ENCODE peak calls at places on chromosomes 16 and 17, in five cellular contexts. One of them, this sample, is unnamed.

GRCh38 chr16:75109732-75110243 is 6.8 kb downstream of the LDHD start:
- DNase-seq in cardiac fibroblast: no peak
- DNase-seq in gastrocnemius medialis: peak; percentile 99
- DNase-seq in right lobe of liver: peak; percentile 78
- DNase-seq in pancreas: no peak
- DNase-seq in this sample: no peak

GRCh38 chr17:21275047-21275578 is 9.4 kb upstream of the MAP2K3 start:
- DNase-seq in cardiac fibroblast: no peak
- DNase-seq in right lobe of liver: no peak
- DNase-seq in pancreas: no peak
- DNase-seq in gastrocnemius medialis: peak; percentile 61
- DNase-seq in this sample: no peak

GRCh38 chr16:31360296-31360695 is 5.3 kb downstream of the ITGAX start:
- DNase-seq in pancreas: no peak
- DNase-seq in gastrocnemius medialis: no peak
- DNase-seq in right lobe of liver: no peak
- DNase-seq in cardiac fibroblast: no peak
- DNase-seq in this sample: no peak

GRCh38 chr17:13601776-13602551 is at the start of gene HS3ST3A1:
- DNase-seq in cardiac fibroblast: peak; percentile 79
- DNase-seq in right lobe of liver: peak; percentile 66
- DNase-seq in pancreas: peak; percentile 62
- DNase-seq in gastrocnemius medialis: no peak
- DNase-seq in this sample: no peak

GRCh38 chr16:9075299-9076071 is 16.0 kb upstream of the HAPSTR1 start:
- DNase-seq in gastrocnemius medialis: no peak
- DNase-seq in right lobe of liver: no peak
- DNase-seq in cardiac fibroblast: no peak
- DNase-seq in pancreas: no peak
- DNase-seq in this sample: no peak

GRCh38 chr17:46178550-46179198 is 14.6 kb downstream of the KANSL1 start:
- DNase-seq in gastrocnemius medialis: no peak
- DNase-seq in pancreas: no peak
- DNase-seq in cardiac fibroblast: peak; percentile 60
- DNase-seq in right lobe of liver: no peak
- DNase-seq in this sample: no peak

GRCh38 chr17:64398330-64398729 is 7.7 kb upstream of the PECAM1 start:
- DNase-seq in gastrocnemius medialis: no peak
- DNase-seq in cardiac fibroblast: no peak
- DNase-seq in right lobe of liver: no peak
- DNase-seq in pancreas: peak; percentile 18
- DNase-seq in this sample: no peak

GRCh38 chr17:77821114-77821513 is 137.4 kb upstream of the TNRC6C start:
- DNase-seq in right lobe of liver: no peak
- DNase-seq in gastrocnemius medialis: no peak
- DNase-seq in pancreas: peak; percentile 35
- DNase-seq in cardiac fibroblast: no peak
- DNase-seq in this sample: no peak

GRCh38 chr16:19210175-19210924 is 42.3 kb downstream of the SYT17 start:
- DNase-seq in gastrocnemius medialis: no peak
- DNase-seq in pancreas: no peak
- DNase-seq in cardiac fibroblast: no peak
- DNase-seq in right lobe of liver: no peak
- DNase-seq in this sample: no peak

GRCh38 chr17:21081967-21082366 is 39.2 kb upstream of the USP22 start:
- DNase-seq in gastrocnemius medialis: no peak
- DNase-seq in pancreas: no peak
- DNase-seq in cardiac fibroblast: no peak
- DNase-seq in right lobe of liver: no peak
- DNase-seq in this sample: no peak

GRCh38 chr17:58193641-58194259 is 1.2 kb downstream of the EPX start:
- DNase-seq in cardiac fibroblast: no peak
- DNase-seq in right lobe of liver: no peak
- DNase-seq in pancreas: no peak
- DNase-seq in gastrocnemius medialis: no peak
- DNase-seq in this sample: no peak

DNA sequence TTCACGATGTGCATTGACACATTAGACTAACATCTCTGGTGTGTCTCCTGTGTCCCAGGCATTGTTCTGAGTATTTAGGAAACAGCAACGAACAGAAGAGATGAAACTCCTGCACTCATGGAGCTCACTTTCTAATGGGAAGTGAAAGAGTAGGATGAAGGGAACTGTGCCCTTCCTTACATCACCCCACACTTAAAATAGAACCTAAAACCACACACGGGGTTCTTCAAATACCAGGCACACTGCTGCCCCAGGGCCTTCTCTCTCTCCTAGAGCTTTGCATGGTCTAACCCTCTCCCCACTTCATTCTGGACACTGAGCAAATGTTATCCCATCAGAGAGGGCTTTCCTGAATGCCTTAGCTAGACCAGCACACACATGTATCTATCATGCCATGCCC is 33.7 kb downstream of the TRIM25 start:
- DNase-seq in cardiac fibroblast: no peak
- DNase-seq in pancreas: no peak
- DNase-seq in right lobe of liver: no peak
- DNase-seq in gastrocnemius medialis: no peak
- DNase-seq in this sample: no peak
- H3K4me3 ChIP-seq in cardiac fibroblast: no peak overlapping the region
- H3K4me3 ChIP-seq in pancreas: no peak overlapping the region
- H3K4me3 ChIP-seq in right lobe of liver: no peak overlapping the region
- H3K4me3 ChIP-seq in gastrocnemius medialis: no peak overlapping the region
- H3K4me3 ChIP-seq in this sample: no peak overlapping the region

GRCh38 chr17:14604920-14605599 is 304.2 kb downstream of the HS3ST3B1 start:
- DNase-seq in right lobe of liver: no peak
- DNase-seq in pancreas: no peak
- DNase-seq in cardiac fibroblast: no peak
- DNase-seq in gastrocnemius medialis: peak; percentile 33
- DNase-seq in this sample: peak; percentile 64
- H3K4me3 ChIP-seq in right lobe of liver: no peak overlapping the region
- H3K4me3 ChIP-seq in pancreas: no peak overlapping the region
- H3K4me3 ChIP-seq in cardiac fibroblast: no peak overlapping the region
- H3K4me3 ChIP-seq in gastrocnemius medialis: no peak overlapping the region
- H3K4me3 ChIP-seq in this sample: no peak overlapping the region

GRCh38 chr17:74443516-74444296 is 11.8 kb downstream of the GPRC5C start:
- DNase-seq in gastrocnemius medialis: peak; percentile 53
- DNase-seq in pancreas: no peak
- DNase-seq in cardiac fibroblast: no peak
- DNase-seq in right lobe of liver: no peak
- DNase-seq in this sample: no peak
- H3K4me3 ChIP-seq in gastrocnemius medialis: peak overlapping the region; percentile 45
- H3K4me3 ChIP-seq in pancreas: no peak overlapping the region
- H3K4me3 ChIP-seq in cardiac fibroblast: no peak overlapping the region
- H3K4me3 ChIP-seq in right lobe of liver: peak overlapping the region; percentile 53
- H3K4me3 ChIP-seq in this sample: no peak overlapping the region

GRCh38 chr17:43595466-43595865 is 49.3 kb upstream of the ETV4 start:
- DNase-seq in cardiac fibroblast: no peak
- DNase-seq in right lobe of liver: no peak
- DNase-seq in gastrocnemius medialis: no peak
- DNase-seq in pancreas: no peak
- DNase-seq in this sample: no peak

GRCh38 chr17:43587647-43588046 is 41.5 kb upstream of the ETV4 start:
- DNase-seq in cardiac fibroblast: peak; percentile 23
- DNase-seq in right lobe of liver: no peak
- DNase-seq in gastrocnemius medialis: no peak
- DNase-seq in pancreas: no peak
- DNase-seq in this sample: no peak

GRCh38 chr17:43588121-43588520 is 42.0 kb upstream of the ETV4 start:
- DNase-seq in gastrocnemius medialis: no peak
- DNase-seq in pancreas: no peak
- DNase-seq in right lobe of liver: no peak
- DNase-seq in cardiac fibroblast: peak; percentile 27
- DNase-seq in this sample: no peak

GRCh38 chr17:43588664-43589435 is 42.7 kb upstream of the ETV4 start:
- DNase-seq in right lobe of liver: no peak
- DNase-seq in pancreas: no peak
- DNase-seq in cardiac fibroblast: no peak
- DNase-seq in gastrocnemius medialis: peak; percentile 27
- DNase-seq in this sample: peak; percentile 67

DNA sequence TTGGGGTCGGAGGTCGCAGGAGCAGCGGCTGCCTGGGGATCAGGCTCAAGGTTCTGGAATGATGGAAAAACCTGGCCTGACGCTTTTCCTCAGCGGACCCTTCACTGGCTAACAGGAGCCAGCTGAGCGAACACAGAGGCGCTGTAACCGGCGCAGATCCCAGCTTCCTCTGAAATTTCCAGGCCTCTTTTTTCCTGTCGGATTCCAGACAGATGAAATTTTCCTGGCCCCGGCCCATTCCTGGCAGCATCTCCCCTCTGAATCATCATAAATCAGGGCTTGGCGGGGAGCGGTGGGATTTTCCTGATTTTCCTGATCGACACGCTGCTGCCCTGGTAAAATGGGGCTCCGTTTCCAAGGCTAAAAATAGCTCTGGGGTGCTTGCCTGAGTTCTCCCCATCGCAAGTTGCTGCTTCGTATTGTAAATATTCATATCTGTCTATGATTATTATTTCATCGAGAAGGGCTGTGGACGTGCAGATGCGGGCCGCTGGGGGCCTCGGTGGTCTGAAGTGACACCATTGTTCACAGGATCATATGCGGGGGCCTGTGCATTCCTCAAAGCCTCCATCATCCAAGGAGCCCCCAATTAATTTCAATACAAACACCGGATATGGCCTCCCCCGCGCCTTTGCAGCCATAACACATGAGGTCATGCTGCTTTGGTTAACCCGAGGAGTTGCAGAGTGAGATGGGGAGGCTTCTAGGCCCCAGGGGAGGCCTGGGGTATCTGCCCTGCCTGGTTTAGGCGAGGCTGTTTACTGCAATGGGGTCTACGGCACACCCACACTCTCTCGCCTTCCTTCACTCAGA is 45.8 kb upstream of the ETV4 start:
- DNase-seq in pancreas: no peak
- DNase-seq in right lobe of liver: no peak
- DNase-seq in gastrocnemius medialis: peak; percentile 45
- DNase-seq in cardiac fibroblast: peak; percentile 93
- DNase-seq in this sample: peak; percentile 90
- H3K4me3 ChIP-seq in pancreas: no peak overlapping the region
- H3K4me3 ChIP-seq in right lobe of liver: no peak overlapping the region
- H3K4me3 ChIP-seq in gastrocnemius medialis: no peak overlapping the region
- H3K4me3 ChIP-seq in cardiac fibroblast: no peak overlapping the region
- H3K4me3 ChIP-seq in this sample: no peak overlapping the region

DNA sequence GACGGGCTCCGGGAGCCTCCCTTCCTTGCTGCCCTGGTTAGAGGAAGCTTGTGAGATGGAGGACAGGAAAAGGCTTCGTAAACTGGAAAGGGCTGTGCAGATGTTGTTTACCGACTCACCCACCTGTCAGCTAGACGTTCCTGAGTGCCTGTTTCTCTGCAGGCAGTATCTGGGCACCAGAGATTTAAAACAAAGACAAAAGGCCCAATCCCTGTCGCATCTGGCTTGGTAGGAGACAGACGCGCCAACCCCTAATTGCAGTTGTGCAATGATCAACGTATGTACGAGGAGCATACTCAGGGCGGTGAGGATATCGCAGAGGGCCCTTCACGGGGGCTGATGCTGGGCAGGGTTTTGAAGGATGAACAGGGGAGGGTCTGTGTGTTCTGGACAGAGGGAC is 77.2 kb downstream of the RAI1 start:
- DNase-seq in right lobe of liver: no peak
- DNase-seq in gastrocnemius medialis: no peak
- DNase-seq in cardiac fibroblast: no peak
- DNase-seq in pancreas: no peak
- DNase-seq in this sample: no peak
- H3K4me3 ChIP-seq in right lobe of liver: no peak overlapping the region
- H3K4me3 ChIP-seq in gastrocnemius medialis: no peak overlapping the region
- H3K4me3 ChIP-seq in cardiac fibroblast: no peak overlapping the region
- H3K4me3 ChIP-seq in pancreas: no peak overlapping the region
- H3K4me3 ChIP-seq in this sample: no peak overlapping the region

GRCh38 chr17:9672691-9673090 is 27.4 kb downstream of the USP43 start:
- DNase-seq in right lobe of liver: no peak
- DNase-seq in pancreas: no peak
- DNase-seq in cardiac fibroblast: no peak
- DNase-seq in gastrocnemius medialis: no peak
- DNase-seq in this sample: no peak
- H3K4me3 ChIP-seq in right lobe of liver: no peak overlapping the region
- H3K4me3 ChIP-seq in pancreas: no peak overlapping the region
- H3K4me3 ChIP-seq in cardiac fibroblast: no peak overlapping the region
- H3K4me3 ChIP-seq in gastrocnemius medialis: no peak overlapping the region
- H3K4me3 ChIP-seq in this sample: no peak overlapping the region

GRCh38 chr17:38427160-38427949 is 909 bp upstream of the ARHGAP23 start:
- DNase-seq in cardiac fibroblast: no peak
- DNase-seq in right lobe of liver: no peak
- DNase-seq in pancreas: no peak
- DNase-seq in gastrocnemius medialis: no peak
- DNase-seq in this sample: no peak
- H3K4me3 ChIP-seq in cardiac fibroblast: peak overlapping the region; percentile 80
- H3K4me3 ChIP-seq in right lobe of liver: peak overlapping the region; percentile 65
- H3K4me3 ChIP-seq in pancreas: no peak overlapping the region
- H3K4me3 ChIP-seq in gastrocnemius medialis: peak overlapping the region; percentile 78
- H3K4me3 ChIP-seq in this sample: peak overlapping the region; percentile 76

GRCh38 chr16:84821728-84822676 is 2.2 kb downstream of the CRISPLD2 start:
- DNase-seq in pancreas: no peak
- DNase-seq in gastrocnemius medialis: peak; percentile 52
- DNase-seq in cardiac fibroblast: no peak
- DNase-seq in right lobe of liver: no peak
- DNase-seq in this sample: no peak

GRCh38 chr16:84820771-84821170 is 986 bp downstream of the CRISPLD2 start:
- DNase-seq in pancreas: no peak
- DNase-seq in right lobe of liver: no peak
- DNase-seq in gastrocnemius medialis: no peak
- DNase-seq in cardiac fibroblast: no peak
- DNase-seq in this sample: no peak

GRCh38 chr16:84820305-84820684 is 510 bp downstream of the CRISPLD2 start:
- DNase-seq in cardiac fibroblast: peak; percentile 28
- DNase-seq in pancreas: no peak
- DNase-seq in right lobe of liver: no peak
- DNase-seq in gastrocnemius medialis: no peak
- DNase-seq in this sample: no peak

GRCh38 chr16:84819644-84820304 is at the start of gene CRISPLD2:
- DNase-seq in right lobe of liver: peak; percentile 89
- DNase-seq in pancreas: peak; percentile 93
- DNase-seq in cardiac fibroblast: peak; percentile 82
- DNase-seq in gastrocnemius medialis: peak; percentile 90
- DNase-seq in this sample: peak; percentile 95

GRCh38 chr16:84821179-84821578 is 1.4 kb downstream of the CRISPLD2 start:
- DNase-seq in right lobe of liver: no peak
- DNase-seq in pancreas: no peak
- DNase-seq in cardiac fibroblast: no peak
- DNase-seq in gastrocnemius medialis: no peak
- DNase-seq in this sample: no peak
- H3K4me3 ChIP-seq in right lobe of liver: peak overlapping the region; percentile 44
- H3K4me3 ChIP-seq in pancreas: no peak overlapping the region
- H3K4me3 ChIP-seq in cardiac fibroblast: peak overlapping the region; percentile 65
- H3K4me3 ChIP-seq in gastrocnemius medialis: peak overlapping the region; percentile 64
- H3K4me3 ChIP-seq in this sample: peak overlapping the region; percentile 67